ENCODE peak calls at places on chromosomes 12 and 14, in ten cellular contexts. One of them, this sample, is unnamed.

GRCh38 chr14:24612186-24612585 is 2.7 kb upstream of the GZMH start:
- DNase-seq in cardiac fibroblast: no peak
- DNase-seq in NCI-H748 treated with DMSO at 0.1 percent for 48 hours: no peak
- DNase-seq in ovary: no peak
- DNase-seq in endothelial cell of umbilical vein: no peak
- DNase-seq in effector CD4-positive, alpha-beta T cell: no peak
- DNase-seq in ACHN: no peak
- DNase-seq in kidney epithelial cell: no peak
- DNase-seq in DMS153: peak; percentile 52
- DNase-seq in activated B cell treated with CpG ODN at 0.5 μM for 24 hours: no peak
- DNase-seq in this sample: no peak

GRCh38 chr12:49367381-49368239 is at the start of gene SPATS2:
- DNase-seq in NCI-H748 treated with DMSO at 0.1 percent for 48 hours: peak; percentile 40
- DNase-seq in ovary: no peak
- DNase-seq in kidney epithelial cell: no peak
- DNase-seq in cardiac fibroblast: peak; percentile 46
- DNase-seq in DMS153: no peak
- DNase-seq in effector CD4-positive, alpha-beta T cell: no peak
- DNase-seq in endothelial cell of umbilical vein: peak; percentile 65
- DNase-seq in ACHN: peak; percentile 46
- DNase-seq in activated B cell treated with CpG ODN at 0.5 μM for 24 hours: no peak
- DNase-seq in this sample: no peak

GRCh38 chr12:129049917-129050316 is 196.6 kb downstream of the GLT1D1 start:
- DNase-seq in NCI-H748 treated with DMSO at 0.1 percent for 48 hours: no peak
- DNase-seq in effector CD4-positive, alpha-beta T cell: no peak
- DNase-seq in activated B cell treated with CpG ODN at 0.5 μM for 24 hours: no peak
- DNase-seq in cardiac fibroblast: no peak
- DNase-seq in ovary: no peak
- DNase-seq in kidney epithelial cell: no peak
- DNase-seq in DMS153: no peak
- DNase-seq in endothelial cell of umbilical vein: no peak
- DNase-seq in ACHN: peak; percentile 49
- DNase-seq in this sample: no peak

GRCh38 chr12:124188561-124189405 is 106.1 kb upstream of the RFLNA start:
- DNase-seq in cardiac fibroblast: peak; percentile 10
- DNase-seq in kidney epithelial cell: peak; percentile 74
- DNase-seq in activated B cell treated with CpG ODN at 0.5 μM for 24 hours: no peak
- DNase-seq in ovary: peak; percentile 41
- DNase-seq in DMS153: peak; percentile 62
- DNase-seq in effector CD4-positive, alpha-beta T cell: no peak
- DNase-seq in ACHN: peak; percentile 68
- DNase-seq in endothelial cell of umbilical vein: peak; percentile 41
- DNase-seq in NCI-H748 treated with DMSO at 0.1 percent for 48 hours: no peak
- DNase-seq in this sample: peak; percentile 26

GRCh38 chr12:29844667-29845066 is 60.9 kb upstream of the TMTC1 start:
- DNase-seq in kidney epithelial cell: no peak
- DNase-seq in activated B cell treated with CpG ODN at 0.5 μM for 24 hours: no peak
- DNase-seq in ovary: no peak
- DNase-seq in cardiac fibroblast: peak; percentile 54
- DNase-seq in effector CD4-positive, alpha-beta T cell: no peak
- DNase-seq in DMS153: no peak
- DNase-seq in NCI-H748 treated with DMSO at 0.1 percent for 48 hours: no peak
- DNase-seq in ACHN: no peak
- DNase-seq in endothelial cell of umbilical vein: no peak
- DNase-seq in this sample: peak; percentile 18

GRCh38 chr12:50453872-50454271 is 50.9 kb upstream of the DIP2B start:
- DNase-seq in DMS153: no peak
- DNase-seq in effector CD4-positive, alpha-beta T cell: no peak
- DNase-seq in ovary: no peak
- DNase-seq in NCI-H748 treated with DMSO at 0.1 percent for 48 hours: no peak
- DNase-seq in cardiac fibroblast: peak; percentile 42
- DNase-seq in ACHN: no peak
- DNase-seq in endothelial cell of umbilical vein: no peak
- DNase-seq in activated B cell treated with CpG ODN at 0.5 μM for 24 hours: no peak
- DNase-seq in kidney epithelial cell: no peak
- DNase-seq in this sample: peak; percentile 5

GRCh38 chr14:33754264-33754663 is 196.6 kb downstream of the EGLN3 start:
- DNase-seq in ACHN: no peak
- DNase-seq in activated B cell treated with CpG ODN at 0.5 μM for 24 hours: no peak
- DNase-seq in kidney epithelial cell: peak; percentile 9
- DNase-seq in effector CD4-positive, alpha-beta T cell: no peak
- DNase-seq in DMS153: no peak
- DNase-seq in endothelial cell of umbilical vein: no peak
- DNase-seq in cardiac fibroblast: peak; percentile 32
- DNase-seq in ovary: no peak
- DNase-seq in NCI-H748 treated with DMSO at 0.1 percent for 48 hours: no peak
- DNase-seq in this sample: no peak

GRCh38 chr12:50573271-50573670 is 68.5 kb downstream of the DIP2B start:
- DNase-seq in kidney epithelial cell: no peak
- DNase-seq in cardiac fibroblast: no peak
- DNase-seq in activated B cell treated with CpG ODN at 0.5 μM for 24 hours: no peak
- DNase-seq in DMS153: no peak
- DNase-seq in ACHN: no peak
- DNase-seq in effector CD4-positive, alpha-beta T cell: no peak
- DNase-seq in NCI-H748 treated with DMSO at 0.1 percent for 48 hours: no peak
- DNase-seq in endothelial cell of umbilical vein: no peak
- DNase-seq in ovary: no peak
- DNase-seq in this sample: no peak

GRCh38 chr14:80615831-80616230 is 325.7 kb downstream of the CEP128 start:
- DNase-seq in NCI-H748 treated with DMSO at 0.1 percent for 48 hours: no peak
- DNase-seq in cardiac fibroblast: no peak
- DNase-seq in activated B cell treated with CpG ODN at 0.5 μM for 24 hours: no peak
- DNase-seq in endothelial cell of umbilical vein: no peak
- DNase-seq in effector CD4-positive, alpha-beta T cell: no peak
- DNase-seq in ACHN: no peak
- DNase-seq in ovary: no peak
- DNase-seq in DMS153: no peak
- DNase-seq in kidney epithelial cell: no peak
- DNase-seq in this sample: peak; percentile 44

GRCh38 chr12:52204095-52204930 is 12.5 kb upstream of the KRT80 start:
- DNase-seq in activated B cell treated with CpG ODN at 0.5 μM for 24 hours: no peak
- DNase-seq in effector CD4-positive, alpha-beta T cell: no peak
- DNase-seq in DMS153: peak; percentile 38
- DNase-seq in NCI-H748 treated with DMSO at 0.1 percent for 48 hours: no peak
- DNase-seq in ovary: no peak
- DNase-seq in endothelial cell of umbilical vein: no peak
- DNase-seq in ACHN: peak; percentile 36
- DNase-seq in kidney epithelial cell: no peak
- DNase-seq in cardiac fibroblast: no peak
- DNase-seq in this sample: peak; percentile 48

This sample was measured in myocyte.